ENCODE peak calls at places on chromosomes 5 and 9, in eight cellular contexts. T is astrocyte; H is aorta; L is lower lobe of right lung; J is anterior cingulate cortex; C is neural crest cell; Z is amniotic stem cell; E is stimulated activated CD4-positive, alpha-beta T cell treated with anti-CD3 and anti-CD28 coated beads, Interleukin-4, amount 100 ng/mL, for 24 hours. P is an unnamed sample.

GRCh38 chr9:127903557-127904475 is 4.4 kb upstream of the ST6GALNAC6 start:
- DNase-seq in H (peak; percentile 87), T (no peak), J (no peak), C (peak; percentile 46), L (peak; percentile 89), Z (no peak), E (peak; percentile 80), P (no peak)

GRCh38 chr9:100099722-100100042 is 639 bp downstream of the INVS start:
- DNase-seq in H (no peak), C (peak; percentile 6), E (peak; percentile 11), J (peak; percentile 64), Z (no peak), L (peak; percentile 58), T (no peak), P (peak; percentile 16)

GRCh38 chr5:38258319-38259061 is at the start of gene EGFLAM:
- DNase-seq in T (no peak), J (no peak), C (peak; percentile 40), E (no peak), L (no peak), Z (peak; percentile 2), H (no peak), P (peak; percentile 6)

GRCh38 chr5:143924311-143924710 is 112.3 kb downstream of the HMHB1 start:
- DNase-seq in C (no peak), E (no peak), J (no peak), T (no peak), Z (no peak), L (no peak), H (no peak), P (no peak)

GRCh38 chr5:43041131-43041668 is 1.1 kb upstream of the ANXA2R start:
- DNase-seq in Z (no peak), J (no peak), T (no peak), H (peak; percentile 65), L (peak; percentile 67), C (no peak), E (peak; percentile 34), P (peak; percentile 79)

GRCh38 chr5:138752341-138752950 is 779 bp upstream of the CTNNA1 start:
- DNase-seq in C (no peak), L (no peak), H (no peak), Z (no peak), E (no peak), T (no peak), J (no peak), P (no peak)

GRCh38 chr5:37940931-37941623 is 101.2 kb upstream of the GDNF start:
- DNase-seq in H (no peak), Z (no peak), J (no peak), L (no peak), T (no peak), E (no peak), C (no peak), P (no peak)

GRCh38 chr9:127130661-127131538 is 8.5 kb upstream of the ANGPTL2 start:
- DNase-seq in T (peak; percentile 97), C (no peak), Z (no peak), J (peak; percentile 59), E (no peak), H (no peak), L (peak; percentile 67), P (no peak)

GRCh38 chr5:115558388-115558956 is 13.9 kb upstream of the FEM1C start:
- DNase-seq in C (no peak), Z (no peak), J (no peak), E (no peak), L (no peak), H (no peak), T (no peak), P (no peak)

GRCh38 chr5:172370648-172371248 is 83.6 kb downstream of the SH3PXD2B start:
- DNase-seq in J (no peak), H (no peak), T (peak; percentile 23), E (peak; percentile 42), Z (no peak), L (no peak), C (peak; percentile 40), P (no peak)

GRCh38 chr9:6686396-6686795 is 40.9 kb upstream of the GLDC start:
- DNase-seq in C (no peak), H (no peak), T (peak; percentile 15), E (no peak), J (no peak), Z (no peak), L (no peak), P (no peak)

GRCh38 chr5:74582853-74583252 is 57.7 kb downstream of the ENC1 start:
- DNase-seq in J (no peak), C (no peak), L (no peak), Z (no peak), H (no peak), T (no peak), E (no peak), P (no peak)

GRCh38 chr5:119996128-119996527 is 366.8 kb downstream of the FAM170A start:
- DNase-seq in Z (no peak), H (no peak), C (no peak), T (peak; percentile 1), E (no peak), J (no peak), L (no peak), P (no peak)

GRCh38 chr5:172187118-172188032 is 649 bp downstream of the STK10 start:
- DNase-seq in C (peak; percentile 34), T (peak; percentile 69), H (peak; percentile 81), E (peak; percentile 78), L (peak; percentile 79), J (peak; percentile 23), Z (peak; percentile 69), P (peak; percentile 3)

GRCh38 chr5:35316611-35317307 is 86.5 kb upstream of the PRLR start:
- DNase-seq in E (no peak), L (no peak), Z (no peak), J (no peak), T (peak; percentile 35), C (no peak), H (no peak), P (no peak)

GRCh38 chr9:130186051-130186450 is 13.8 kb downstream of the NCS1 start:
- DNase-seq in E (no peak), Z (no peak), J (no peak), C (no peak), T (no peak), H (no peak), L (no peak), P (no peak)

GRCh38 chr9:124098141-124098905 is 86.8 kb downstream of the LHX2 start:
- DNase-seq in L (no peak), C (no peak), H (no peak), T (no peak), E (no peak), J (no peak), Z (no peak), P (no peak)

GRCh38 chr9:69822091-69822750 is 1.6 kb downstream of the CFAP95 start:
- DNase-seq in E (no peak), J (no peak), T (peak; percentile 46), Z (no peak), L (no peak), H (no peak), C (no peak), P (no peak)

GRCh38 chr9:90300901-90301688 is 341.5 kb downstream of the DIRAS2 start:
- DNase-seq in E (no peak), T (peak; percentile 89), Z (peak; percentile 56), H (no peak), J (no peak), L (no peak), C (no peak), P (no peak)

GRCh38 chr9:111069233-111069632 is 31.0 kb upstream of the LPAR1 start:
- DNase-seq in Z (no peak), E (no peak), H (no peak), J (no peak), L (no peak), T (no peak), C (no peak), P (no peak)

GRCh38 chr5:132053483-132053882 is 7.0 kb upstream of the IL3 start:
- DNase-seq in L (no peak), E (no peak), C (no peak), T (no peak), Z (no peak), H (no peak), J (no peak), P (no peak)

GRCh38 chr9:136991993-136992818 is at the start of gene PAXX:
- DNase-seq in E (peak; percentile 95), L (peak; percentile 97), T (peak; percentile 71), J (peak; percentile 91), Z (peak; percentile 63), H (peak; percentile 96), C (peak; percentile 92), P (peak; percentile 30)

GRCh38 chr9:26746357-26747072 is 146.1 kb downstream of the CAAP1 start:
- DNase-seq in H (no peak), L (no peak), Z (no peak), C (no peak), J (no peak), E (no peak), T (peak; percentile 14), P (no peak)

GRCh38 chr5:141392429-141393198 is at the start of gene PCDHGA8:
- DNase-seq in C (no peak), H (no peak), T (no peak), Z (no peak), E (no peak), L (no peak), J (no peak), P (no peak)

GRCh38 chr9:6965566-6965965 is 207.8 kb downstream of the KDM4C start:
- DNase-seq in T (no peak), H (no peak), J (no peak), Z (no peak), E (no peak), C (no peak), L (no peak), P (no peak)

GRCh38 chr5:157506981-157507780 is 47.2 kb downstream of the NIPAL4 start:
- DNase-seq in C (no peak), H (no peak), Z (no peak), J (no peak), T (no peak), L (no peak), E (no peak), P (no peak)

GRCh38 chr9:109232449-109232848 is 65.4 kb upstream of the FRRS1L start:
- DNase-seq in H (no peak), T (peak; percentile 88), L (no peak), Z (no peak), J (no peak), C (no peak), E (no peak), P (no peak)

GRCh38 chr5:177369050-177369912 is 11.6 kb downstream of the RGS14 start:
- DNase-seq in T (no peak), Z (no peak), J (no peak), H (no peak), E (peak; percentile 39), C (peak; percentile 42), L (no peak), P (no peak)

GRCh38 chr9:76459691-76460635 is 981 bp downstream of the GCNT1 start:
- DNase-seq in Z (peak; percentile 36), L (peak; percentile 59), H (peak; percentile 58), C (peak; percentile 4), E (no peak), J (peak; percentile 23), T (peak; percentile 62), P (peak; percentile 46)

GRCh38 chr5:73591698-73592501 is 26.4 kb downstream of the UTP15 start:
- DNase-seq in L (no peak), H (no peak), T (peak; percentile 35), Z (no peak), E (no peak), C (no peak), J (no peak), P (no peak)

GRCh38 chr9:115157245-115157674 is 39.3 kb upstream of the TNC start:
- DNase-seq in C (no peak), T (peak; percentile 87), L (no peak), E (no peak), H (peak; percentile 54), Z (peak; percentile 40), J (no peak), P (no peak)

GRCh38 chr9:109975574-109976327 is 195.8 kb downstream of the PALM2AKAP2 start:
- DNase-seq in T (peak; percentile 98), C (no peak), H (peak; percentile 50), L (no peak), Z (no peak), E (no peak), J (no peak), P (no peak)

GRCh38 chr9:132703336-132703735 is 33.1 kb downstream of the GTF3C4 start:
- DNase-seq in T (peak; percentile 2), E (no peak), Z (no peak), J (no peak), C (no peak), H (no peak), L (no peak), P (no peak)

GRCh38 chr5:108212775-108213346 is 169.0 kb downstream of the FBXL17 start:
- DNase-seq in Z (no peak), C (no peak), T (peak; percentile 57), L (peak; percentile 43), E (no peak), J (no peak), H (no peak), P (no peak)